ENCODE peak calls at places on chromosomes 1 and 21, in six cellular contexts. X is psoas muscle; V is neural crest cell; S is effector memory CD8-positive, alpha-beta T cell; H is iris pigment epithelial cell; A is AG08396. E is an unnamed sample.

GRCh38 chr1:238954865-238955264 is 431.5 kb upstream of the CHRM3 start:
- DNase-seq in X (no peak), V (no peak), S (no peak), H (peak), A (no peak), E (no peak)

GRCh38 chr1:203069028-203069804 is 16.6 kb downstream of the MYOG start:
- DNase-seq in X (peak), V (no peak), S (no peak), H (no peak), A (no peak), E (peak)

GRCh38 chr1:81757398-81758020 is 43.2 kb upstream of the ADGRL2 start:
- DNase-seq in X (no peak), V (no peak), S (no peak), H (no peak), A (no peak), E (no peak)

GRCh38 chr1:44609412-44609767 is 64.9 kb downstream of the TMEM53 start:
- DNase-seq in X (peak), V (peak), S (peak), H (peak), A (peak), E (peak)

GRCh38 chr1:63575340-63575826 is 17.8 kb upstream of the PGM1 start:
- DNase-seq in X (no peak), V (peak), S (peak), H (no peak), A (peak), E (peak)

GRCh38 chr1:185739967-185740366 is 5.8 kb downstream of the HMCN1 start:
- DNase-seq in X (no peak), V (no peak), S (no peak), H (no peak), A (no peak), E (no peak)

GRCh38 chr1:74755475-74755874 is 22.5 kb downstream of the TYW3 start:
- DNase-seq in X (no peak), V (no peak), S (no peak), H (no peak), A (no peak), E (no peak)

GRCh38 chr1:213256438-213257087 is 205.5 kb downstream of the RPS6KC1 start:
- DNase-seq in X (no peak), V (no peak), S (no peak), H (no peak), A (no peak), E (no peak)

GRCh38 chr1:198556969-198557368 is 16.5 kb upstream of the ATP6V1G3 start:
- DNase-seq in X (no peak), V (no peak), S (peak), H (no peak), A (no peak), E (no peak)

GRCh38 chr1:223683586-223684487 is 18.3 kb upstream of the CAPN8 start:
- DNase-seq in X (peak), V (peak), S (peak), H (peak), A (no peak), E (peak)

GRCh38 chr1:221877365-221877764 is 135.5 kb upstream of the DUSP10 start:
- DNase-seq in X (no peak), V (no peak), S (no peak), H (no peak), A (no peak), E (no peak)

GRCh38 chr1:78410643-78411042 is 80.1 kb upstream of the PTGFR start:
- DNase-seq in X (no peak), V (no peak), S (no peak), H (no peak), A (no peak), E (no peak)

GRCh38 chr1:156642265-156643185 is 608 bp downstream of the BCAN start:
- DNase-seq in X (peak), V (no peak), S (no peak), H (no peak), A (no peak), E (no peak)

GRCh38 chr1:20698195-20698910 is 19.5 kb downstream of the KIF17 start:
- DNase-seq in X (no peak), V (no peak), S (no peak), H (peak), A (peak), E (peak)

GRCh38 chr1:234243872-234244271 is 129.4 kb upstream of the COA6 start:
- DNase-seq in X (no peak), V (no peak), S (no peak), H (no peak), A (no peak), E (no peak)

GRCh38 chr1:22814176-22815042 is 103.8 kb downstream of the EPHB2 start:
- DNase-seq in X (peak), V (no peak), S (no peak), H (no peak), A (peak), E (no peak)

GRCh38 chr1:201185527-201186128 is 5.0 kb upstream of the IGFN1 start:
- DNase-seq in X (no peak), V (no peak), S (no peak), H (no peak), A (no peak), E (no peak)

GRCh38 chr1:26696645-26697440 is 1.0 kb downstream of the ARID1A start:
- DNase-seq in X (peak), V (peak), S (peak), H (no peak), A (no peak), E (peak)

GRCh38 chr1:231215676-231216385 is 25.2 kb upstream of the GNPAT start:
- DNase-seq in X (no peak), V (no peak), S (no peak), H (no peak), A (no peak), E (no peak)

GRCh38 chr21:41847066-41847804 is 31.9 kb downstream of the PRDM15 start:
- DNase-seq in X (no peak), V (no peak), S (no peak), H (peak), A (no peak), E (no peak)

GRCh38 chr1:33010946-33011731 is 25.5 kb downstream of the AK2 start:
- DNase-seq in X (no peak), V (no peak), S (no peak), H (no peak), A (peak), E (peak)

GRCh38 chr1:93976711-93977328 is 67.6 kb upstream of the GCLM start:
- DNase-seq in X (no peak), V (no peak), S (no peak), H (no peak), A (no peak), E (no peak)

GRCh38 chr1:22773981-22774471 is 63.4 kb downstream of the EPHB2 start:
- DNase-seq in X (peak), V (no peak), S (no peak), H (peak), A (peak), E (peak)

GRCh38 chr1:67459068-67459467 is 28.9 kb upstream of the SERBP1 start:
- DNase-seq in X (no peak), V (no peak), S (no peak), H (no peak), A (no peak), E (no peak)

GRCh38 chr1:184051138-184051484 is 419 bp upstream of the TSEN15 start:
- DNase-seq in X (no peak), V (no peak), S (no peak), H (no peak), A (no peak), E (peak)

GRCh38 chr1:52209429-52209828 is 67.5 kb downstream of the ZFYVE9 start:
- DNase-seq in X (no peak), V (no peak), S (no peak), H (no peak), A (no peak), E (no peak)

GRCh38 chr1:207085887-207086286 is 2.8 kb upstream of the C4BPB start:
- DNase-seq in X (no peak), V (no peak), S (no peak), H (no peak), A (no peak), E (no peak)

GRCh38 chr1:3350441-3351261 is 103.8 kb upstream of the ARHGEF16 start:
- DNase-seq in X (peak), V (no peak), S (no peak), H (no peak), A (no peak), E (peak)

E was measured in GM03348.